ENCODE peak calls at places on chromosomes 6 and 20, in eight cellular contexts. N is tibial artery; J is AG10803; I is CD8-positive, alpha-beta T cell; L is psoas muscle; U is GM12865; Y is HFF-Myc; M is choroid plexus epithelial cell. B is an unnamed sample.
A peak's percentile ranks its signal among the peaks of the same experiment; 100 is the strongest.

GRCh38 chr6:15555101-15556038 is 107.5 kb downstream of the DTNBP1 start:
- DNase-seq in N (no peak), L (no peak), Y (no peak), U (no peak), M (no peak), I (no peak), J (no peak), B (no peak)

GRCh38 chr6:12119085-12119588 is 107.0 kb downstream of the HIVEP1 start:
- DNase-seq in U (peak; percentile 90), J (no peak), Y (no peak), N (no peak), M (no peak), L (no peak), I (peak; percentile 1), B (no peak)

GRCh38 chr20:58309607-58310290 is at the start of gene RAB22A:
- DNase-seq in Y (no peak), I (peak; percentile 69), J (peak; percentile 80), N (peak; percentile 87), M (peak; percentile 86), L (peak; percentile 92), U (peak; percentile 92), B (peak; percentile 85)

GRCh38 chr20:29319725-29320124 is 1937.7 kb upstream of the DEFB115 start:
- DNase-seq in M (no peak), J (no peak), L (peak; percentile 20), I (no peak), N (no peak), Y (no peak), U (no peak), B (no peak)

GRCh38 chr6:32462609-32463008 is 22.9 kb downstream of the HLA-DRA start:
- DNase-seq in U (peak; percentile 90), J (no peak), Y (no peak), I (no peak), N (no peak), L (no peak), M (no peak), B (no peak)

GRCh38 chr20:34768105-34768504 is 57.3 kb downstream of the NCOA6 start:
- DNase-seq in U (no peak), J (peak; percentile 78), Y (no peak), N (no peak), I (no peak), L (no peak), M (peak; percentile 81), B (no peak)

GRCh38 chr6:143034689-143035334 is 25.9 kb upstream of the AIG1 start:
- DNase-seq in L (no peak), M (no peak), Y (no peak), I (no peak), N (no peak), J (no peak), U (peak; percentile 66), B (no peak)

GRCh38 chr20:14360386-14360785 is 23.0 kb upstream of the FLRT3 start:
- DNase-seq in Y (no peak), I (no peak), J (peak; percentile 6), M (peak; percentile 50), U (no peak), N (no peak), L (no peak), B (no peak)

GRCh38 chr20:62411479-62412193 is 4.6 kb upstream of the CABLES2 start:
- DNase-seq in J (no peak), I (no peak), N (no peak), U (no peak), L (no peak), M (no peak), Y (no peak), B (no peak)

GRCh38 chr6:163768905-163769304 is 354.4 kb downstream of the QKI start:
- DNase-seq in J (no peak), U (no peak), Y (no peak), L (no peak), N (no peak), M (no peak), I (no peak), B (no peak)

GRCh38 chr6:56959938-56960337 is 5.0 kb downstream of the BEND6 start:
- DNase-seq in Y (no peak), U (no peak), M (peak; percentile 55), I (no peak), J (peak; percentile 60), L (no peak), N (no peak), B (no peak)

GRCh38 chr6:104753251-104753650 is 106.5 kb downstream of the HACE1 start:
- DNase-seq in L (no peak), I (no peak), M (no peak), Y (no peak), U (no peak), N (no peak), J (no peak), B (no peak)

GRCh38 chr6:16061833-16062232 is 67.1 kb upstream of the MYLIP start:
- DNase-seq in L (no peak), N (no peak), M (no peak), U (no peak), J (no peak), I (no peak), Y (no peak), B (no peak)

GRCh38 chr6:53359843-53360834 is 11.4 kb upstream of the ELOVL5 start:
- DNase-seq in L (no peak), U (peak; percentile 25), J (peak; percentile 38), Y (no peak), N (no peak), I (no peak), M (peak; percentile 51), B (no peak)

GRCh38 chr6:166989427-166990034 is 9.7 kb upstream of the CEP43 start:
- DNase-seq in M (peak; percentile 78), N (no peak), Y (no peak), I (no peak), J (peak; percentile 47), L (no peak), U (peak; percentile 63), B (peak; percentile 22)

GRCh38 chr6:105091140-105091829 is 88.5 kb downstream of the POPDC3 start:
- DNase-seq in M (no peak), U (no peak), Y (no peak), I (no peak), N (no peak), J (no peak), L (no peak), B (no peak)

GRCh38 chr6:4941782-4942672 is 61.8 kb downstream of the RPP40 start:
- DNase-seq in J (peak; percentile 97), I (peak; percentile 11), L (no peak), U (peak; percentile 78), Y (peak; percentile 77), M (peak; percentile 97), N (no peak), B (no peak)

GRCh38 chr6:170162771-170163404 is 128.0 kb downstream of the DLL1 start:
- DNase-seq in N (no peak), Y (no peak), U (no peak), J (no peak), L (peak; percentile 38), M (no peak), I (no peak), B (no peak)

GRCh38 chr6:142387997-142388815 is 86.4 kb downstream of the ADGRG6 start:
- DNase-seq in Y (no peak), U (peak; percentile 27), I (no peak), J (peak; percentile 71), N (no peak), M (peak; percentile 81), L (no peak), B (no peak)

GRCh38 chr6:11869656-11870340 is 91.2 kb upstream of the ADTRP start:
- DNase-seq in L (no peak), M (peak; percentile 73), N (no peak), I (no peak), Y (peak; percentile 29), J (peak; percentile 60), U (no peak), B (no peak)

GRCh38 chr6:42551202-42551601 is 12.6 kb upstream of the UBR2 start:
- DNase-seq in J (peak; percentile 51), I (no peak), U (no peak), M (peak; percentile 33), Y (no peak), N (no peak), L (no peak), B (no peak)

DNA sequence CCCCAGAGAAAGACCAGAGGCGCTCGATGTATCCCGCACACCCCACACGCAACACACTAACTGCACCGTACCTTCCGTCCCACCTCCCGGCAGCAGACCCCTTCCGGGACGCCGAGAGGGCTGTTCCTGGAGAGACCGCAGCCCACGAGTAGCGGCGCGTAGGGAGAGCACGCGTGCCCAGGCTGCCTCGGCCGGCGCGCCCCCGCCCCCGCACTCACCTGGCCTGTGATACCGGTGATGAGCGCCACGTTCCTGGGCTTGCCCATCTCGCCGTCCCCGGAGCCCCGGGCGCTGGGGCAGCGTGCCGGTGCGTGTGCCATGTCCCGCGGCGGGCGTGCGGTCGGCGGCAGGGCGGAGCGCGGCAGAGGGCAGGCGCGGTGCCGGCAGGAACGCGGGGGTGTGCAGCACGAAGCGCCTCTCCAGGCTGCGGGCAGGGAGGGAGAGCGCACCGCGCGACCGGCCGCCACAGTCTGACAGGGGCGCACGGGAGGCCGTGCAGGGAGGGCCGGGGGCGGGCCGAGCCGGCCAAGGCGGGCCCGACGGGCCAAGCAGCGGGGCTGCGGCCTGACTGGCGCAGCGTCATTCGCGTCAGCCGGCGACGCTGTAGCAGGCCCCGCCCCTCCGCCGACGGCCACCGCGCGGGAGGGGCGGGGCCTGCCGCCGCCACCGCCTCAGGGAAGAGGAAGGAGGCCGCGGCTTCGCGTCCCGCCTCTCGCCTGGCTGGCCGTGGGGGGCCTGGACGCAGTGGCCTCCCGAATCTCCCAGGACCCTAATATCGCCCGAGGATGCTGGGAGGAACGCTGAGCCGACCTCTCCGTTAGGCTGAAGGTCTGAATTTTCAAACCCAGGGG is at the start of gene GMDS:
- DNase-seq in Y (no peak), N (peak; percentile 95), L (peak; percentile 93), J (peak; percentile 85), I (peak; percentile 75), M (peak; percentile 87), U (peak; percentile 93), B (peak; percentile 83)
- TF ChIP-seq CTCF in Y (no peak), N (peak; percentile 5), L (no peak), J (no peak), I (no peak), M (no peak), U (no peak), B (no peak)

GRCh38 chr20:4581838-4582237 is 139.9 kb upstream of the PRND start:
- DNase-seq in U (no peak), I (no peak), J (no peak), Y (no peak), N (no peak), M (no peak), L (no peak), B (no peak)
- TF ChIP-seq CTCF in U (no peak), I (no peak), J (no peak), Y (no peak), N (no peak), M (no peak), L (no peak), B (no peak)

GRCh38 chr20:63538204-63539091 is 1.3 kb upstream of the PTK6 start:
- DNase-seq in M (peak; percentile 27), Y (no peak), U (peak; percentile 63), L (no peak), I (no peak), J (peak; percentile 26), N (no peak), B (no peak)
- TF ChIP-seq CTCF in M (no peak), Y (no peak), U (no peak), L (no peak), I (peak; percentile 37), J (no peak), N (no peak), B (no peak)

DNA sequence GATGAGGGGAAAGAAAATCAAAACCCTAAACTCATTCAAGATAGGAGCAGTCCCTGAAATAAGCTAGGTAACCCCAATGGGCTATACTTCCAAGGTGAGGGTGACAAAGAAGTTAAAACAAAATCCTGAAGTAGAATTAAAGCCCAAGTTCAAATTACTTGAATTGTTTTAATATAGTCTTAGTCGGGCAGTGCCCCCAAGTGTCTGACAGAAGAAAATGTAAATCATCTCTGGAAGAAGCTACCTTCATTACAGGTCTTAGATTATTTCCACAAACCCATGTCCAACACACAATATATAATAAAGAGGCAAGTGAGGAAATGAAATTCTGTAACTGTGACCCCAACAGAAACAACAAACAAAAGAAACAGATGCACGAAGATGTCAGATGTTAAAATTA is 36.8 kb upstream of the L3MBTL3 start:
- DNase-seq in N (no peak), M (peak; percentile 55), I (no peak), J (no peak), L (no peak), Y (no peak), U (peak; percentile 12), B (no peak)
- TF ChIP-seq CTCF in N (no peak), M (peak; percentile 49), I (no peak), J (no peak), L (no peak), Y (peak; percentile 17), U (peak; percentile 17), B (no peak)

B was measured in activated B cell treated with CpG ODN at 0.5 μM for 24 hours.